ENCODE peak calls at places on chromosome X, in six cellular contexts. K is K562, T is GM12878, H is GM12891, F is HepG2, V is H1. P is an unnamed sample.

GRCh38 chrX:40079572-40079971 is 18.2 kb downstream of the BCOR start:
- DNase-seq in V (no peak), F (no peak), K (no peak), T (no peak), H (no peak), P (no peak)

GRCh38 chrX:17527135-17527701 is 152.2 kb downstream of the NHS start:
- DNase-seq in F (no peak), H (no peak), K (no peak), V (no peak), T (no peak), P (no peak)

GRCh38 chrX:114071412-114071811 is 512.5 kb upstream of the HTR2C start:
- DNase-seq in V (no peak), H (no peak), F (no peak), T (no peak), K (peak), P (no peak)

GRCh38 chrX:131650637-131651410 is 107.0 kb downstream of the OR13H1 start:
- DNase-seq in V (no peak), F (no peak), K (no peak), T (no peak), H (no peak), P (no peak)

GRCh38 chrX:2383735-2384134 is 117.0 kb downstream of the DHRSX start:
- DNase-seq in K (no peak), H (no peak), T (no peak), V (no peak), F (no peak), P (no peak)

GRCh38 chrX:103215768-103216085 is 819 bp downstream of the BEX4 start:
- DNase-seq in V (peak), K (peak), F (no peak), T (no peak), H (peak), P (no peak)

GRCh38 chrX:155755706-155756337 is 125.3 kb upstream of the VAMP7 start:
- DNase-seq in K (no peak), F (no peak), T (no peak), V (no peak), H (no peak), P (no peak)

GRCh38 chrX:109709129-109709631 is 23.9 kb downstream of the ACSL4 start:
- DNase-seq in H (no peak), K (no peak), T (peak), F (peak), V (no peak), P (no peak)

GRCh38 chrX:152575331-152575730 is 62.4 kb upstream of the GABRQ start:
- DNase-seq in T (no peak), F (no peak), H (no peak), V (no peak), K (no peak), P (no peak)

GRCh38 chrX:10773318-10773717 is 152.9 kb upstream of the MID1 start:
- DNase-seq in T (no peak), V (no peak), F (no peak), H (no peak), K (no peak), P (no peak)

GRCh38 chrX:21373637-21374162 is 518 bp upstream of the CNKSR2 start:
- DNase-seq in K (no peak), F (no peak), H (no peak), T (no peak), V (no peak), P (no peak)

GRCh38 chrX:63186137-63186536 is 165.0 kb downstream of the SPIN4 start:
- DNase-seq in K (no peak), T (no peak), H (no peak), V (no peak), F (no peak), P (no peak)

GRCh38 chrX:4655743-4656142 is 942.3 kb upstream of the PRKX start:
- DNase-seq in K (no peak), H (no peak), V (no peak), T (no peak), F (no peak), P (no peak)

GRCh38 chrX:12814434-12814833 is 23.2 kb downstream of the PRPS2 start:
- DNase-seq in T (peak), H (no peak), V (peak), K (peak), F (peak), P (peak)

GRCh38 chrX:134542485-134542884 is 82.5 kb downstream of the HPRT1 start:
- DNase-seq in V (no peak), K (peak), T (no peak), F (no peak), H (no peak), P (no peak)

GRCh38 chrX:349196-349595 is 30.6 kb upstream of the GTPBP6 start:
- DNase-seq in V (no peak), T (no peak), F (no peak), H (no peak), K (no peak), P (no peak)

GRCh38 chrX:106955004-106955772 is 35.0 kb downstream of the CLDN2 start:
- DNase-seq in F (peak), K (no peak), T (no peak), H (no peak), V (no peak), P (no peak)

GRCh38 chrX:9759340-9759739 is 6.3 kb downstream of the GPR143 start:
- DNase-seq in T (no peak), K (no peak), V (no peak), F (no peak), H (no peak), P (no peak)

GRCh38 chrX:56947695-56948094 is 47.6 kb downstream of the SPIN3 start:
- DNase-seq in T (no peak), V (no peak), K (no peak), H (no peak), F (no peak), P (no peak)

GRCh38 chrX:103734125-103734760 is 23.5 kb downstream of the TMEM31 start:
- DNase-seq in F (no peak), K (no peak), V (no peak), T (no peak), H (no peak), P (no peak)

GRCh38 chrX:78168065-78168464 is 28.6 kb upstream of the TAF9B start:
- DNase-seq in T (no peak), V (no peak), K (no peak), H (no peak), F (no peak), P (no peak)

DNA sequence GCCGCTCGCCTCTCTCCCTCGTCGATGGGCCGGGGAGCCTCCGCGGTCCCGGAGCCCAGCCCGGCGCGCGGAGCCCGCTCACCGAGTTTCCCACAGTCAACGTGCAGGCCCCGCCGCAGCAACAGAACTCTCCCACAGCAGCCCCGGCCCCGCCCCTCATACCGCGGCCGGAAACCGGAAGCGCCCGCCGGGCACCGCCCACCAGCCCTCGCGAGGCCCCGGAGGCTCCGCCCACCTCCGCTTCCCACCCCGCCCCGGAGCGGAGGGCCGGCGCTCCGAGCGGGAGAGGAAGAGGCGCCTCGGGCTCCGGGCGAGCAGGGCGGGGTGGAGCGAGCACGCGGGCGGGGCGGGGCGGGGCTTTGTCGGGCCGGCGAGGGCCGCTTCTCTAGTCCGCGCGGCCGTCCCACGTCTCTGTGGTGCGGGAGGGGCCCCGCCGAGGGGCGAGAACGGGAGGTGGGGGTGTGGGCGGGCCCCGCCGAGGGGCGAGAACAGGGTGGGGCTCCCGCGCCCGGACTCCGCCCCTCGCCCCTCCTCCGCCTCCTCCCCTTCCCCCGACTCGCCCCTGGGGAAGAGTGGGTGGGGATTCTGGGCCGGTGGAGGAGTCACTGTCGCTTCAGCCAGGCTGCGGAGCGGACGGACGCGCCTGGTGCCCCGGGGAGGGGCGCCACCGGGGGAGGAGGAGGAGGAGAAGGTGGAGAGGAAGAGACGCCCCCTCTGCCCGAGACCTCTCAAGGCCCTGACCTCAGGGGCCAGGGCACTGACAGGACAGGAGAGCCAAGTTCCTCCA is at the start of the genes ABCD1 and BCAP31:
- DNase-seq in T (peak), F (peak), H (peak), V (peak), K (peak), P (peak)
- TF ChIP-seq POLR2A in T (peak), F (no peak), H (peak), V (no peak), K (peak), P (peak)

GRCh38 chrX:153924149-153924861 is 1.8 kb downstream of the ARHGAP4 start:
- DNase-seq in F (peak), H (no peak), T (no peak), K (peak), V (no peak), P (no peak)
- TF ChIP-seq TAF1 in F (no peak), H (no peak), T (no peak), K (no peak), V (no peak), P (no peak)

GRCh38 chrX:101617211-101618191 is at the start of gene ARMCX6:
- DNase-seq in H (peak), K (peak), T (no peak), F (peak), V (peak), P (peak)
- TF ChIP-seq POLR2A in H (no peak), K (peak), T (peak), F (peak), V (peak), P (no peak)

DNA sequence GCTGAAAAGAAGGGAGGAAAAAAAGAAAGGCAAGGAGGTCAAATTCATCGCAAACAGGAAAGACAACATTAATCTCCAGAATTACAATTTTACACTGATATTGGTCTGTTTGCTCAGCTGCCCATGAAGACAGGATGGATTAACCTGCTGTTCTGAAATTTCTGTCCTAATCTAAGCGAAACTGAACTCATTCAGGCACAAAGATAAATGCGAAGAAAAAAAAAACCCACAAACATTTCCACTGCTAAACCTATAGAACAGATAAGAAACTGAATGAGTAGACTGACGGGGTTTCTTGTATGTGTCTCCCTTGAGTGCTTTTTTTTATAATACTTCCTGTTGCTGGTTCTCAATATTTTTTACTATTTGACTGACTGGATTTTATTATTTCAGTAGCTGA is 251.8 kb upstream of the FTHL17 start:
- DNase-seq in K (peak), V (no peak), F (no peak), T (no peak), H (peak), P (no peak)
- TF ChIP-seq TAF1 in K (no peak), V (no peak), F (no peak), T (no peak), H (no peak), P (no peak)

DNA sequence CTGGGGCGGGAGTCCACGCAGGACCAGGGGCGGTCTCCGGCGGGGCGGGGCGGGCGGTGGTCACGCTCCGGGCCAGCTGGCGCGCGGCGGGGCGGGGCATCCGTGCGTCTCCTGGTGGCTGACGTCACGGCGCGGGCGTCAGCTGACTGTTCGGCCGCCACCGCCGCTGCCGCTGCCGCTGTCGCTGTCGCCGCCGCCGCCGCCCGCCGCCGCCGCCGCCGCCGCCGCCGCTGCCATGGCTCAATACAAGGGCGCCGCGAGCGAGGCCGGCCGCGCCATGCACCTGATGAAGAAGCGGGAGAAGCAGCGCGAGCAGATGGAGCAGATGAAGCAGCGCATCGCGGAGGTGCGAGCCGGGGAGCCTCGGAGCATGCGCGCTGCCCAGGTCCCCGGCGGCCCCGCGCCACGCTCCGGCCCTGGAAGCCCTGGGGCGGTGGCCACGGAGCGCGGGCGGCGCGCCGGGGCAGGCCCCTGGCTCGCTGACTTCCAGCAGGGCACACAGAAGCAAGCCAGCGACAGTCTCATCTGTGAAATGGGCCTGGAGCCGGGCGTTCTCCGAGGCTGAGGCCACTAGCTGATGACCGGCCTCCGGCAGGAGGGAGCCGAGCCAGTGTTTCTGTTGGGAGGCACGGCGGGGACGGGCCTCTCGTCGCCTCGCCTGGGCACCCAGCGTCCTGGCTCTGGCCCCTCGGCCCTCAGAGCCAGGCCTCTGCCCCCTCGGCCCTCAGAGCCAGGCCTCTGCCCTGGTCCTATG is at the start of gene FAM50A:
- DNase-seq in H (peak), T (no peak), K (peak), F (no peak), V (peak), P (peak)
- TF ChIP-seq POLR2A in H (no peak), T (peak), K (no peak), F (no peak), V (no peak), P (no peak)

GRCh38 chrX:119870626-119871131 is 854 bp downstream of the RNF113A start:
- DNase-seq in V (no peak), T (no peak), K (peak), F (peak), H (no peak), P (no peak)
- TF ChIP-seq TAF1 in V (no peak), T (no peak), K (no peak), F (no peak), H (no peak), P (peak)

GRCh38 chrX:48802089-48802812 is 384 bp downstream of the HDAC6 start:
- DNase-seq in V (peak), K (peak), T (peak), F (peak), H (peak), P (peak)
- TF ChIP-seq POLR2A in V (peak), K (peak), T (peak), F (no peak), H (peak), P (peak)

GRCh38 chrX:25277574-25277973 is 261.8 kb upstream of the ARX start:
- DNase-seq in T (no peak), F (no peak), K (no peak), H (no peak), V (no peak), P (no peak)
- TF ChIP-seq TAF1 in T (no peak), F (no peak), K (no peak), H (no peak), V (no peak), P (no peak)

GRCh38 chrX:154649864-154650510 is 3.4 kb downstream of the CTAG2 start:
- DNase-seq in T (no peak), F (no peak), K (no peak), V (no peak), H (no peak), P (no peak)
- TF ChIP-seq POLR2A in T (no peak), F (no peak), K (no peak), V (no peak), H (no peak), P (no peak)